ENCODE peak calls at places on chromosomes 2 and 18, in ten cellular contexts. V is lower lobe of right lung, Y is testis, T is astrocyte of the spinal cord, I is epithelial cell of proximal tubule, J is AG10803, B is GM12865, Q is A549, N is IMR-90, H is HL-60. W is an unnamed sample.

GRCh38 chr2:170409164-170409535 is 231.2 kb downstream of the MYO3B start:
- DNase-seq in Q (no peak), T (peak; percentile 64), N (peak; percentile 61), H (peak; percentile 72), J (peak; percentile 67), Y (peak; percentile 92), I (no peak), B (peak; percentile 79), V (peak; percentile 66), W (peak; percentile 49)

GRCh38 chr2:34012728-34013302 is 413.7 kb upstream of the FAM98A start:
- DNase-seq in V (peak; percentile 53), H (peak; percentile 53), Q (peak; percentile 6), T (peak; percentile 40), Y (peak; percentile 76), J (no peak), N (peak; percentile 23), I (peak; percentile 36), B (peak; percentile 58), W (peak; percentile 16)

GRCh38 chr18:76055025-76055424 is 440.0 kb downstream of the ZNF516 start:
- DNase-seq in V (no peak), Q (no peak), Y (no peak), N (no peak), I (no peak), J (no peak), T (no peak), H (no peak), B (no peak), W (no peak)

GRCh38 chr2:72139471-72139870 is 8.2 kb downstream of the CYP26B1 start:
- DNase-seq in B (no peak), I (no peak), J (no peak), N (no peak), T (no peak), Q (no peak), Y (no peak), H (no peak), V (no peak), W (no peak)

GRCh38 chr2:169260246-169260645 is 102.1 kb downstream of the LRP2 start:
- DNase-seq in V (no peak), T (no peak), Q (no peak), I (no peak), B (peak; percentile 6), N (no peak), Y (no peak), J (no peak), H (no peak), W (no peak)

GRCh38 chr2:75055307-75055819 is 96.9 kb downstream of the POLE4 start:
- DNase-seq in Y (no peak), J (no peak), N (no peak), I (no peak), Q (no peak), V (no peak), H (no peak), B (peak; percentile 47), T (no peak), W (no peak)

GRCh38 chr2:101811226-101812015 is 113.9 kb downstream of the MAP4K4 start:
- DNase-seq in Y (no peak), T (no peak), N (no peak), H (no peak), B (no peak), J (no peak), V (no peak), Q (no peak), I (no peak), W (no peak)

GRCh38 chr2:231674587-231675334 is 33.6 kb upstream of the PTMA start:
- DNase-seq in T (peak; percentile 50), J (peak; percentile 53), Q (no peak), I (no peak), V (peak; percentile 83), Y (peak; percentile 58), B (peak; percentile 89), H (peak; percentile 85), N (peak; percentile 43), W (no peak)

GRCh38 chr2:201116115-201116958 is at the start of gene CFLAR:
- DNase-seq in H (peak; percentile 91), N (peak; percentile 75), B (peak; percentile 94), Y (peak; percentile 76), T (peak; percentile 85), Q (peak; percentile 51), J (peak; percentile 85), I (no peak), V (peak; percentile 89), W (peak; percentile 15)

GRCh38 chr2:201116959-201117734 is 1.2 kb downstream of the CFLAR start:
- DNase-seq in Y (peak; percentile 63), H (peak; percentile 72), B (peak; percentile 94), Q (peak; percentile 49), J (peak; percentile 90), N (peak; percentile 86), T (peak; percentile 87), V (no peak), I (no peak), W (peak; percentile 72)

GRCh38 chr2:201118121-201118956 is 2.4 kb downstream of the CFLAR start:
- DNase-seq in T (peak; percentile 85), Q (peak; percentile 66), H (peak; percentile 95), J (peak; percentile 79), Y (peak; percentile 95), V (peak; percentile 94), N (peak; percentile 78), B (peak; percentile 97), I (no peak), W (peak; percentile 52)

GRCh38 chr2:201114350-201114749 is 1.6 kb upstream of the CFLAR start:
- DNase-seq in J (no peak), H (no peak), Q (no peak), N (no peak), I (no peak), B (no peak), Y (no peak), T (no peak), V (no peak), W (no peak)

GRCh38 chr2:201114846-201115245 is 1.1 kb upstream of the CFLAR start:
- DNase-seq in H (no peak), Y (no peak), T (no peak), B (no peak), V (no peak), N (no peak), Q (no peak), I (no peak), J (peak; percentile 56), W (peak; percentile 23)
- H3K4me3 ChIP-seq in H (no peak overlapping the region), Y (no peak overlapping the region), T (no peak overlapping the region), B (peak overlapping the region; percentile 88), V (peak overlapping the region; percentile 77), N (no peak overlapping the region), Q (no peak overlapping the region), I (peak overlapping the region; percentile 83), J (peak overlapping the region; percentile 4), W (no peak overlapping the region)

GRCh38 chr2:237134321-237134720 is 48.6 kb downstream of the COPS8 start:
- DNase-seq in I (no peak), V (no peak), T (no peak), N (no peak), B (no peak), Q (no peak), H (no peak), J (no peak), Y (no peak), W (no peak)

GRCh38 chr2:237130562-237131421 is 45.1 kb downstream of the COPS8 start:
- DNase-seq in B (no peak), J (no peak), Q (no peak), H (no peak), Y (no peak), T (no peak), I (no peak), V (no peak), N (no peak), W (no peak)

GRCh38 chr2:237131749-237132148 is 46.1 kb downstream of the COPS8 start:
- DNase-seq in Q (no peak), B (no peak), V (no peak), T (no peak), Y (no peak), N (no peak), H (no peak), J (no peak), I (no peak), W (no peak)

GRCh38 chr2:237134831-237135230 is 49.1 kb downstream of the COPS8 start:
- DNase-seq in J (no peak), N (no peak), T (no peak), Y (no peak), H (no peak), I (no peak), Q (no peak), B (no peak), V (no peak), W (no peak)

GRCh38 chr2:237132799-237133198 is 47.1 kb downstream of the COPS8 start:
- DNase-seq in V (no peak), N (no peak), Q (peak; percentile 15), B (peak; percentile 35), I (no peak), J (no peak), Y (no peak), T (no peak), H (peak; percentile 35), W (no peak)
- TF ChIP-seq CTCF in V (peak; percentile 37), N (peak; percentile 10), Q (peak; percentile 26), B (peak; percentile 50), I (peak; percentile 47), J (peak; percentile 13), Y (peak; percentile 11), T (peak; percentile 17), H (no peak), W (no peak)

GRCh38 chr2:234491897-234492296 is 5.0 kb downstream of the ARL4C start:
- DNase-seq in B (no peak), N (no peak), T (no peak), V (no peak), H (no peak), J (no peak), I (no peak), Y (no peak), Q (no peak), W (no peak)

GRCh38 chr2:234491281-234491680 is 5.6 kb downstream of the ARL4C start:
- DNase-seq in T (no peak), N (no peak), Q (no peak), Y (no peak), I (no peak), H (peak; percentile 44), B (no peak), J (peak; percentile 26), V (no peak), W (no peak)

GRCh38 chr2:234494361-234495075 is 2.4 kb downstream of the ARL4C start:
- DNase-seq in J (peak; percentile 56), N (peak; percentile 66), Y (no peak), B (no peak), V (no peak), Q (peak; percentile 49), T (peak; percentile 73), H (no peak), I (no peak), W (peak; percentile 67)

GRCh38 chr2:234492687-234493086 is 4.2 kb downstream of the ARL4C start:
- DNase-seq in Y (no peak), T (no peak), J (no peak), Q (no peak), B (no peak), N (no peak), H (no peak), V (no peak), I (no peak), W (no peak)

DNA sequence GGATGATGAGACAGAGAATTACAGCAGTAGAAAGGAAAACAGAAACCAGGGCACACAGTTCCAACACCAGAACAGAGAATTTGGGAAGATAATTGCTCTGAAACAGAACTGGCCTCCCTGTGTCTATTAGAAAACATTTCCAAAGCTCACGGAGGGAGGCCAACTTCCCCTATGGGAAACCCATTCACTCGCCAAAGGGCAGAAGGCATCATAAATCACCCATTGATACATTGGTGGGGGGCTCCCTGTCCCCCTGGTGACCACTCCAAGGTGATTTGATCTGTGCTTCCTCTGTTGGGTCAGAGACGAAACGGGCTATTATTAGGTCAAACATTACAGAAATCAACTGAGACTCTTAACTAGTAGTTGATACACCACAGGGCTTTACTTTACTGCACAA is 3.8 kb downstream of the ARL4C start:
- DNase-seq in Q (no peak), T (no peak), V (no peak), N (no peak), Y (no peak), J (no peak), I (no peak), B (no peak), H (no peak), W (no peak)
- H3K4me3 ChIP-seq in Q (peak overlapping the region; percentile 77), T (peak overlapping the region; percentile 81), V (peak overlapping the region; percentile 77), N (no peak overlapping the region), Y (no peak overlapping the region), J (peak overlapping the region; percentile 97), I (peak overlapping the region; percentile 99), B (peak overlapping the region; percentile 75), H (no peak overlapping the region), W (peak overlapping the region; percentile 96)

GRCh38 chr18:48038636-48039035 is 108.2 kb upstream of the SMAD2 start:
- DNase-seq in N (no peak), J (no peak), Y (no peak), H (no peak), T (no peak), I (no peak), V (no peak), B (no peak), Q (no peak), W (no peak)

GRCh38 chr18:48039769-48040215 is 109.3 kb upstream of the SMAD2 start:
- DNase-seq in J (no peak), T (no peak), Y (no peak), N (no peak), B (no peak), V (no peak), I (no peak), Q (no peak), H (no peak), W (no peak)

GRCh38 chr18:48036641-48037421 is 106.4 kb upstream of the SMAD2 start:
- DNase-seq in Y (peak; percentile 66), V (no peak), I (no peak), B (no peak), Q (no peak), H (no peak), T (no peak), J (no peak), N (no peak), W (no peak)

GRCh38 chr18:48036191-48036590 is 105.7 kb upstream of the SMAD2 start:
- DNase-seq in B (no peak), J (no peak), H (no peak), T (no peak), V (peak; percentile 28), N (no peak), Q (no peak), Y (no peak), I (no peak), W (no peak)

GRCh38 chr18:48037481-48038271 is 107.2 kb upstream of the SMAD2 start:
- DNase-seq in Y (peak; percentile 77), H (no peak), T (no peak), I (no peak), J (no peak), Q (no peak), B (no peak), N (no peak), V (no peak), W (no peak)
- TF ChIP-seq CTCF in Y (peak; percentile 36), H (no peak), T (peak; percentile 5), I (peak; percentile 35), J (peak; percentile 7), Q (peak; percentile 21), B (no peak), N (no peak), V (peak; percentile 36), W (no peak)

W was measured in astrocyte of the cerebellum.